ENCODE peak calls at places on chromosomes 1 and 21, in four cellular contexts. R, X, C and D are unnamed samples.

GRCh38 chr1:191498318-191498717 is 659.9 kb upstream of the RGS18 start:
- DNase-seq in R (no peak), X (no peak), C (peak), D (no peak)

GRCh38 chr1:8097077-8097799 is 71.1 kb upstream of the ERRFI1 start:
- DNase-seq in R (no peak), X (no peak), C (peak), D (no peak)

GRCh38 chr1:102640872-102641271 is 467.4 kb downstream of the COL11A1 start:
- DNase-seq in R (no peak), X (no peak), C (peak), D (no peak)

GRCh38 chr21:42863504-42863870 is 15.9 kb downstream of the WDR4 start:
- DNase-seq in R (no peak), X (no peak), C (peak), D (no peak)

GRCh38 chr1:101996830-101997485 is at the start of gene OLFM3:
- DNase-seq in R (peak), X (peak), C (peak), D (peak)

GRCh38 chr1:119784127-119784781 is 15.5 kb upstream of the HMGCS2 start:
- DNase-seq in R (no peak), X (no peak), C (peak), D (no peak)

GRCh38 chr1:231216515-231216914 is 24.5 kb upstream of the GNPAT start:
- DNase-seq in R (no peak), X (no peak), C (no peak), D (peak)

GRCh38 chr1:115706774-115707425 is 61.6 kb downstream of the CASQ2 start:
- DNase-seq in R (no peak), X (no peak), C (peak), D (no peak)

GRCh38 chr1:45928486-45929205 is 125.2 kb downstream of the MAST2 start:
- DNase-seq in R (no peak), X (no peak), C (no peak), D (no peak)

GRCh38 chr1:3641816-3642215 is 8.1 kb downstream of the WRAP73 start:
- DNase-seq in R (no peak), X (no peak), C (no peak), D (no peak)

GRCh38 chr1:23727362-23727811 is 15.9 kb upstream of the ELOA start:
- DNase-seq in R (no peak), X (no peak), C (peak), D (no peak)

GRCh38 chr1:61446531-61446991 is 278.4 kb downstream of the TM2D1 start:
- DNase-seq in R (no peak), X (no peak), C (peak), D (no peak)

GRCh38 chr21:39088831-39089380 is 94.3 kb downstream of the PSMG1 start:
- DNase-seq in R (no peak), X (no peak), C (peak), D (no peak)

GRCh38 chr1:181076852-181077251 is 11.6 kb upstream of the IER5 start:
- DNase-seq in R (no peak), X (no peak), C (no peak), D (no peak)

GRCh38 chr1:212982430-212983152 is 32.2 kb downstream of the VASH2 start:
- DNase-seq in R (no peak), X (no peak), C (no peak), D (no peak)

GRCh38 chr1:236795757-236796719 is 946 bp downstream of the MTR start:
- DNase-seq in R (no peak), X (no peak), C (peak), D (no peak)

GRCh38 chr21:37784591-37785318 is 131.5 kb downstream of the KCNJ6 start:
- DNase-seq in R (no peak), X (no peak), C (no peak), D (no peak)

GRCh38 chr1:214380418-214380817 is 99.5 kb downstream of the SMYD2 start:
- DNase-seq in R (no peak), X (no peak), C (no peak), D (no peak)

GRCh38 chr21:45073301-45074047 is 906 bp upstream of the ADARB1 start:
- DNase-seq in R (peak), X (no peak), C (no peak), D (no peak)

GRCh38 chr1:52436817-52437216 is 32.4 kb downstream of the PRPF38A start:
- DNase-seq in R (no peak), X (no peak), C (no peak), D (no peak)

GRCh38 chr1:228751360-228752098 is 16.2 kb downstream of the RHOU start:
- DNase-seq in R (no peak), X (no peak), C (no peak), D (no peak)

GRCh38 chr1:204087893-204088528 is 15.1 kb downstream of the SOX13 start:
- DNase-seq in R (no peak), X (no peak), C (no peak), D (no peak)

GRCh38 chr1:66945316-66945715 is 20.5 kb downstream of the MIER1 start:
- DNase-seq in R (no peak), X (no peak), C (no peak), D (no peak)

GRCh38 chr1:33366766-33367487 is 46.0 kb upstream of the A3GALT2 start:
- DNase-seq in R (no peak), X (no peak), C (no peak), D (no peak)

GRCh38 chr1:37474697-37475379 is 458 bp downstream of the ZC3H12A start:
- DNase-seq in R (peak), X (no peak), C (no peak), D (no peak)

GRCh38 chr1:54606990-54607325 is 16.4 kb downstream of the FAM151A start:
- DNase-seq in R (no peak), X (no peak), C (no peak), D (no peak)

GRCh38 chr1:94924967-94925366 is 1.9 kb downstream of the CNN3 start:
- DNase-seq in R (no peak), X (no peak), C (peak), D (no peak)

GRCh38 chr1:230240446-230241076 is 173.5 kb downstream of the GALNT2 start:
- DNase-seq in R (no peak), X (no peak), C (no peak), D (no peak)

GRCh38 chr1:1165900-1166421 is 7.7 kb upstream of the TTLL10 start:
- DNase-seq in R (no peak), X (no peak), C (no peak), D (no peak)

DNA sequence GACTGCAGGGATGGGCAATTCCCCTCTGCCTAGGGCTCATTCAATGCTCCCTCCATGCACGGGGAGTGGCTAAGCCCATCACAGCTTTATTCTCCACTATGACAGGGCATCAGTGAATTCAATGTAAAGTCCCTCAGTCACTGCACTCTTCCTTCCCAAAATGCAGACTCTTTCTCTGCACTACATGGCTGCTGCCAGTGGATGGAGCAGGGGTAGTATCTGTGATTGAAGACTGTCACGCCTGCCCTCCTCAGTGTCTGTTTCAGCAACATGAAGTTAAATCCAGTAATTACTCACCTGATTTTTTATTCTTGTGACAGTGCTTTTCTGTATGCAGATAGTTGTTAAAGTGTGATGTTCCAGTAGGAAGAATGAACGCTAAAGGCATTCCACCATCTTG is 1323.2 kb downstream of the AMY1C start:
- DNase-seq in R (no peak), X (no peak), C (no peak), D (no peak)
- TF ChIP-seq CTCF in R (no peak), X (peak), C (no peak), D (no peak)

GRCh38 chr1:69175078-69175477 is 392.6 kb upstream of the LRRC7 start:
- DNase-seq in R (no peak), X (no peak), C (no peak), D (no peak)
- TF ChIP-seq CTCF in R (no peak), X (no peak), C (no peak), D (no peak)

GRCh38 chr1:11543796-11544195 is 64.8 kb downstream of the DISP3 start:
- DNase-seq in R (no peak), X (no peak), C (no peak), D (no peak)

GRCh38 chr1:11541956-11542355 is 63.0 kb downstream of the DISP3 start:
- DNase-seq in R (no peak), X (no peak), C (no peak), D (no peak)

GRCh38 chr1:11543392-11543791 is 64.4 kb downstream of the DISP3 start:
- DNase-seq in R (no peak), X (no peak), C (no peak), D (no peak)

GRCh38 chr1:11541236-11541635 is 62.3 kb downstream of the DISP3 start:
- DNase-seq in R (no peak), X (no peak), C (no peak), D (no peak)

GRCh38 chr1:11545793-11546192 is 66.8 kb downstream of the DISP3 start:
- DNase-seq in R (no peak), X (no peak), C (no peak), D (no peak)
- TF ChIP-seq CTCF in R (no peak), X (no peak), C (no peak), D (no peak)

GRCh38 chr1:169699769-169700168 is 11.7 kb downstream of the SELL start:
- DNase-seq in R (no peak), X (no peak), C (no peak), D (no peak)
- TF ChIP-seq CTCF in R (no peak), X (no peak), C (no peak), D (peak)

GRCh38 chr1:226062558-226063361 is at the start of gene H3-3A:
- DNase-seq in R (peak), X (peak), C (peak), D (peak)
- TF ChIP-seq CTCF in R (peak), X (no peak), C (no peak), D (no peak)

DNA sequence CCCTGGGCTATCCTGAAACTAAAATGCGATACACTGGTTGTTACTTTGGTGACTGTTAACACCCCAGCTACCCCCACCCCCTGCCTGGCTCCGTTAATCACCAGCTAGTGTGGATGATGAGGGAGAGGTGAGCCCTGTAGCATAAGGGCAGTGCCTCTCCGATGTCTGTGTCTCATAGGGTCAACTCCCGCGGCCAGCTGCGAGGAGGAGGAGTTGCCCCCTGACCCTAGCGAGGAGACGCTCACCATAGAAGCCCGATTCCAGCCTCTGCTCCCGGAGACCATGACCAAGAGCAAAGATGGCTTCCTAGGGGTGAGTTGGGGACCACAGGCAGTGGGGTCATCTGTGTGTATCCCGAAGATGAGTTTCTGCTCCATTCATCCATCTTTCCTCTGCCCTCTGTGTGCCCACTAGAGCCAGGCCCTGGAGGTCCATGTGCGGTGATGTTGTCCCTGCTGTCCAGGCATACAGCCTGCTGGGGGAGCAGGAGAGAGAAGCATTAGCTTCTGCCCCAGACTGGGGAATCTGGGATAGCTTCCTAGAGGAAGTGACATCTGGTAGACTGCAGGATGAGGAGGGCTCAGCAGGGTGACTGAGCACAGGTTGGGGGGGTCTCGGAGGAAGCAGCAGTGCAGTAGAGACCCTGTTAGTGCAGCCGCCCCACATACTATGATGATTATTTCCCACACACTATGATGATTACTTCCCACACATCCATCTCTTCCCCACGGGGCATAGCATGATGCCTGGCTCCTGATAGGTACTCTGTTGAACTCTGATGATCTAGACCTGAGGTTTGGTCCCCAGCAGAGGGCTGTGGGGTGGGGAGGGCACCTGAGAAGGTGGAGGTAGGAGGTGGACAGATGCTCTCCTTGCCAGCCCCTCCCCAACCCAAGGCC is 5.2 kb downstream of the SELENON start:
- DNase-seq in R (no peak), X (no peak), C (no peak), D (no peak)
- TF ChIP-seq CTCF in R (no peak), X (no peak), C (no peak), D (no peak)